ENCODE peak calls at places on chromosomes 16 and 17, in five cellular contexts. U, W, C, K and X are unnamed samples.
A peak's percentile ranks its signal among the peaks of the same experiment; 100 is the strongest.

GRCh38 chr16:79089735-79090284 is 510.7 kb downstream of the MAF start:
- DNase-seq in K (peak; percentile 54), C (no peak), W (no peak), U (no peak), X (no peak)

GRCh38 chr16:58843675-58844074 is 109.6 kb upstream of the GOT2 start:
- DNase-seq in W (peak; percentile 9), C (no peak), U (no peak), K (no peak), X (peak; percentile 42)

GRCh38 chr16:61263400-61263799 is 772.8 kb downstream of the CDH8 start:
- DNase-seq in U (no peak), K (no peak), W (no peak), C (no peak), X (no peak)

GRCh38 chr16:64403352-64403751 is 718.5 kb downstream of the CDH11 start:
- DNase-seq in K (no peak), C (no peak), U (no peak), W (no peak), X (no peak)

GRCh38 chr16:58628845-58629680 is 563 bp downstream of the CNOT1 start:
- DNase-seq in U (peak; percentile 83), C (no peak), W (peak; percentile 47), K (peak; percentile 62), X (peak; percentile 41)

GRCh38 chr16:50270510-50271147 is 4.3 kb downstream of the ADCY7 start:
- DNase-seq in C (no peak), W (no peak), K (no peak), U (peak; percentile 24), X (no peak)

GRCh38 chr17:74089869-74090464 is 113.5 kb upstream of the RPL38 start:
- DNase-seq in C (peak; percentile 38), K (no peak), W (peak; percentile 40), U (peak; percentile 70), X (peak; percentile 78)

GRCh38 chr17:50426814-50427787 is 1.1 kb downstream of the ACSF2 start:
- DNase-seq in K (no peak), W (peak; percentile 43), U (peak; percentile 57), C (peak; percentile 67), X (peak; percentile 55)

DNA sequence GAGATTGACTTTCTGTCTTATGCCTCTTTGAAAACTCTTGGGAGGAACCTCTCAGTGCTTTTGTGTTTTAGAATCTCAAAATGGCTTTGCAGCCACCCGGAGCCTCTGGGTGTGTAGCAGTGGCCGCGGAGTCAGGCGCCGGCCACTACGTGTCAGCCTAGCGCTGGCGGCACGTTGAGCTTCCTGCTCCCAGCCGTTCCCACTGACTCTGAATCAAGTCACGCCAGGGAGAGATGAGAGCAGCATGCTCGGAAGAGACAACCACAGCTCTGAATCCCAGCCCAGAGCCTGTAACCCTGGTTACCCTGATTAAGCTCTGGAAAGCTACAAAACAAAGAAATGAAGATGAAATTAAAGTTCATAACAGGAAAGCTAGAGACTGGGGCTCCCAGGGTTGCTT is 97.4 kb upstream of the CACNG5 start:
- DNase-seq in W (no peak), U (no peak), K (no peak), C (no peak), X (no peak)
- TF ChIP-seq CTCF in W (no peak), U (no peak), K (no peak), C (no peak), X (peak; percentile 3)

DNA sequence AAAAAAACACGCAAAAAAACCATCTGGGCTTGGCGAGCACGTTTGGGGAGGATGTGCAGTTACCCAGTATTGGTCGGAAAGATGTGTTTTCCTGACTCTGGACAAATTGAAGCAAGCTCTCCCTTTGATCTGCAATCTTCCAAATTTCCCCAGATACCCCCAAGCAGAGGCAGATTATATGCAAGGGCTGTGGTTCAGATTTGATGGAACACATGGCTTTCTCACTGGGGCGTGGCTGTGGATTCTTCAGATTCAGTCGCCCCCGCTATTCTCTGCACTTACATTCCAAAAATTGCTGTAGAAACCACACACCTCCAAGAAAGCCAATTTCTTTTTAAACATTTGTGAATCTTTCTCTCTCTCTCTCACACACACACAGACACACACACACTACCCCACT is 103.7 kb upstream of the FAM20A start:
- DNase-seq in C (no peak), K (no peak), W (peak; percentile 37), U (no peak), X (no peak)
- TF ChIP-seq CTCF in C (no peak), K (no peak), W (no peak), U (no peak), X (no peak)

GRCh38 chr17:4341616-4341977 is 24.9 kb downstream of the UBE2G1 start:
- DNase-seq in W (no peak), C (no peak), K (no peak), U (no peak), X (no peak)

GRCh38 chr17:4345569-4345968 is 20.9 kb downstream of the UBE2G1 start:
- DNase-seq in W (no peak), U (no peak), K (no peak), C (no peak), X (no peak)

GRCh38 chr17:4340914-4341615 is 25.4 kb downstream of the UBE2G1 start:
- DNase-seq in C (no peak), U (no peak), K (no peak), W (no peak), X (no peak)

GRCh38 chr17:4342535-4342934 is 23.9 kb downstream of the UBE2G1 start:
- DNase-seq in C (no peak), U (no peak), W (no peak), K (no peak), X (no peak)

GRCh38 chr17:4344926-4345325 is 21.5 kb downstream of the UBE2G1 start:
- DNase-seq in U (no peak), K (no peak), C (no peak), W (no peak), X (no peak)
- TF ChIP-seq CTCF in U (no peak), K (no peak), C (no peak), W (no peak), X (no peak)

GRCh38 chr16:5058476-5058875 is 7.3 kb downstream of the C16orf89 start:
- DNase-seq in C (no peak), K (no peak), W (no peak), U (no peak), X (no peak)
- TF ChIP-seq CTCF in C (peak; percentile 23), K (no peak), W (no peak), U (no peak), X (no peak)

GRCh38 chr17:67377727-67378443 is 804 bp downstream of the PITPNC1 start:
- DNase-seq in W (peak; percentile 32), K (peak; percentile 64), C (no peak), U (peak; percentile 73), X (peak; percentile 69)
- TF ChIP-seq CTCF in W (peak; percentile 46), K (no peak), C (no peak), U (no peak), X (peak; percentile 35)

DNA sequence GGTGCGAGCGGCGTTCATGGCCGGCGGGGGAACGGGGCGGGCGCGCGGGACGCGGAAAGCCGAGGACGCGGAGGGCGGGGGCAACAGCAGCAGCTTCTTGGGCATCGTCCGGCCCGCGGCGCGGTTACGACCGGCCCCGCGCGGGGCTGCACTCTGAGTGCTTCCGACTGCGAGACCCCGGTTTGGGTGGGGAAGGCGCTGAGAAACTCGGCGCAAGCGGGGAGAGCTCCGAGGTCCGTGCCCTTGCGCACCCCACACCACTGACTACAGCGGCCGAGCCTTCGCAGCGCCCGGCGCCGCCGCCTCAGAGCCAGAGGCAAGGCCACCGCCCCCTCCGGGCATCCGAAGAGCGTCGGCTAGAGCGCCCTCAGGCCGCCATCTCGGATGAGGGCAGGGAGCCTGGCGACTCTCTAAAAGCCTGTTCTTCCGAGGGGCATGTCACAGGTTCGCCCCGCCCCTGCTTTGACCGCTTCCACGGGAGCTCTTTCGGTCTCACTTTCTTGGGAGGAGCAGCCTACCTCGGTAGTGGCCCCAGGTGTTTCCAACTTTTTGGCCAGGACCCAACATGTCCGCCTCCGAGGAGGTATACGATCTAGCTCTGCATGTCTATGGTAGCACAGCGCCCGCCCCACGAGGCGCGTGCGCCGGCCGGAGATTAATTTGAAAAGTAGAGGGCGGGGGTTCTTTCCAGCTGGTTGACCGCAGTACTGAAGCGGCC is at the start of gene PRPSAP1:
- DNase-seq in K (peak; percentile 83), U (peak; percentile 90), C (peak; percentile 79), W (peak; percentile 98), X (peak; percentile 94)
- TF ChIP-seq CTCF in K (peak; percentile 47), U (peak; percentile 46), C (peak; percentile 49), W (peak; percentile 63), X (peak; percentile 3)

DNA sequence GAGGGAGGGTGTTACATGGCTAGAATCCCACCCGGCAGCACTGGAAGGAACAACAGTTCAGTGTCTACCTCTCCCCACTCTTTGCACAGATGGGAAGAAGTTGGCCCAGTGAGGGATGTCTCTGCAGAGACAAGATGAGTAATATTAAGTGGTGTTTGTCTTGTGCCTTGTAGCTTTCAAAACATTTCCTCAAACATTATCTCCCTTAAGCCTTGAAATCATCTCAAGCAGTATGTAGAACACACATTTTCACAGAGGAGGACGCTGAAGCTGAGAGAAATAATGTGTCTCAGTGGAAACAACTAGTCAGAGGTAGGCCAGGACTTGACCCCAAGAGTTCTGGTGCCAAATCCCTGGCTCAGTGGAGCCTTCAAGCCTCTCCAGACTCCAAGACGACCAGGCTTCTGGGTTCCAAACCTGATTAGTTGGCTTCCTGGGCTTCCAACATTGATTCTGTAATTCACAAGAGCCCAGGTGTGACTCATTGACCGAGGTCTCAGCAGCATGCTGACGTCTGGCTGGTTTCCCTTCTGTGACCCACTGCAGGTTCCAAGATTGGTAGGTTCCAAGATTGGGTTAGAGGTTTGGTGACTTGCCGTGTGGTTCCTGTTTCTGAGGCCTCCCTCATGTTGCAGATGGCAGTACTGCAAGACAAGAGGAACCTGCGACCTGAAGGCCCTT is 7.4 kb downstream of the RNF112 start:
- DNase-seq in K (no peak), W (peak; percentile 34), C (peak; percentile 37), U (no peak), X (no peak)
- TF ChIP-seq CTCF in K (no peak), W (no peak), C (no peak), U (no peak), X (no peak)

GRCh38 chr16:10206215-10206614 is 24.0 kb upstream of the GRIN2A start:
- DNase-seq in K (no peak), C (peak; percentile 67), U (no peak), W (peak; percentile 97), X (no peak)

GRCh38 chr16:10206865-10207264 is 24.6 kb upstream of the GRIN2A start:
- DNase-seq in W (peak; percentile 16), K (no peak), U (no peak), C (no peak), X (no peak)

GRCh38 chr16:10205688-10206087 is 23.5 kb upstream of the GRIN2A start:
- DNase-seq in K (no peak), W (peak; percentile 85), C (no peak), U (no peak), X (no peak)

GRCh38 chr16:10200823-10201571 is 18.8 kb upstream of the GRIN2A start:
- DNase-seq in C (no peak), U (no peak), W (no peak), K (no peak), X (no peak)

GRCh38 chr16:10202650-10203049 is 20.4 kb upstream of the GRIN2A start:
- DNase-seq in U (no peak), C (no peak), W (no peak), K (no peak), X (no peak)
- TF ChIP-seq CTCF in U (no peak), C (no peak), W (no peak), K (no peak), X (no peak)